ENCODE peak calls at places on chromosomes 1 and 21, in seven cellular contexts. One of them, this sample, is unnamed.

GRCh38 chr1:36305915-36306209 is 306 bp upstream of the SH3D21 start:
- DNase-seq in HCT116: no peak
- DNase-seq in T-helper 2 cell: no peak
- DNase-seq in fibroblast of the conjunctiva: no peak
- DNase-seq in ecto neural progenitor cell: no peak
- DNase-seq in GM23248: no peak
- DNase-seq in stimulated activated effector memory CD8-positive, alpha-beta T cell treated with anti-CD3 and anti-CD28 coated beads, Interleukin-12 subunit alpha, Interleukin-12 subunit beta, amount 100 ng/mL, for 72 hours: no peak
- DNase-seq in this sample: no peak

GRCh38 chr21:38643404-38644023 is 145.2 kb upstream of the ERG start:
- DNase-seq in ecto neural progenitor cell: no peak
- DNase-seq in fibroblast of the conjunctiva: no peak
- DNase-seq in GM23248: no peak
- DNase-seq in HCT116: no peak
- DNase-seq in stimulated activated effector memory CD8-positive, alpha-beta T cell treated with anti-CD3 and anti-CD28 coated beads, Interleukin-12 subunit alpha, Interleukin-12 subunit beta, amount 100 ng/mL, for 72 hours: no peak
- DNase-seq in T-helper 2 cell: no peak
- DNase-seq in this sample: no peak

GRCh38 chr1:10901091-10901893 is 104.8 kb upstream of the CASZ1 start:
- DNase-seq in GM23248: peak
- DNase-seq in ecto neural progenitor cell: no peak
- DNase-seq in fibroblast of the conjunctiva: no peak
- DNase-seq in stimulated activated effector memory CD8-positive, alpha-beta T cell treated with anti-CD3 and anti-CD28 coated beads, Interleukin-12 subunit alpha, Interleukin-12 subunit beta, amount 100 ng/mL, for 72 hours: no peak
- DNase-seq in HCT116: no peak
- DNase-seq in T-helper 2 cell: no peak
- DNase-seq in this sample: no peak

GRCh38 chr21:26881504-26882228 is 36.5 kb upstream of the ADAMTS1 start:
- DNase-seq in ecto neural progenitor cell: no peak
- DNase-seq in fibroblast of the conjunctiva: peak
- DNase-seq in T-helper 2 cell: no peak
- DNase-seq in GM23248: peak
- DNase-seq in HCT116: no peak
- DNase-seq in stimulated activated effector memory CD8-positive, alpha-beta T cell treated with anti-CD3 and anti-CD28 coated beads, Interleukin-12 subunit alpha, Interleukin-12 subunit beta, amount 100 ng/mL, for 72 hours: no peak
- DNase-seq in this sample: peak

GRCh38 chr1:28535180-28535579 is 17.7 kb upstream of the TRNAU1AP start:
- DNase-seq in stimulated activated effector memory CD8-positive, alpha-beta T cell treated with anti-CD3 and anti-CD28 coated beads, Interleukin-12 subunit alpha, Interleukin-12 subunit beta, amount 100 ng/mL, for 72 hours: no peak
- DNase-seq in fibroblast of the conjunctiva: no peak
- DNase-seq in GM23248: no peak
- DNase-seq in HCT116: no peak
- DNase-seq in ecto neural progenitor cell: no peak
- DNase-seq in T-helper 2 cell: no peak
- DNase-seq in this sample: no peak

GRCh38 chr1:219088778-219089557 is 84.7 kb upstream of the LYPLAL1 start:
- DNase-seq in T-helper 2 cell: no peak
- DNase-seq in stimulated activated effector memory CD8-positive, alpha-beta T cell treated with anti-CD3 and anti-CD28 coated beads, Interleukin-12 subunit alpha, Interleukin-12 subunit beta, amount 100 ng/mL, for 72 hours: no peak
- DNase-seq in fibroblast of the conjunctiva: peak
- DNase-seq in ecto neural progenitor cell: no peak
- DNase-seq in HCT116: peak
- DNase-seq in GM23248: peak
- DNase-seq in this sample: peak

GRCh38 chr1:208083016-208083714 is 161.0 kb downstream of the PLXNA2 start:
- DNase-seq in T-helper 2 cell: no peak
- DNase-seq in HCT116: no peak
- DNase-seq in ecto neural progenitor cell: no peak
- DNase-seq in GM23248: no peak
- DNase-seq in stimulated activated effector memory CD8-positive, alpha-beta T cell treated with anti-CD3 and anti-CD28 coated beads, Interleukin-12 subunit alpha, Interleukin-12 subunit beta, amount 100 ng/mL, for 72 hours: no peak
- DNase-seq in fibroblast of the conjunctiva: no peak
- DNase-seq in this sample: no peak

GRCh38 chr1:107141491-107142369 is 891 bp downstream of the NTNG1 start:
- DNase-seq in ecto neural progenitor cell: peak
- DNase-seq in fibroblast of the conjunctiva: peak
- DNase-seq in HCT116: peak
- DNase-seq in GM23248: peak
- DNase-seq in T-helper 2 cell: peak
- DNase-seq in stimulated activated effector memory CD8-positive, alpha-beta T cell treated with anti-CD3 and anti-CD28 coated beads, Interleukin-12 subunit alpha, Interleukin-12 subunit beta, amount 100 ng/mL, for 72 hours: no peak
- DNase-seq in this sample: peak

GRCh38 chr21:14545906-14546480 is at the start of gene SAMSN1:
- DNase-seq in T-helper 2 cell: peak
- DNase-seq in GM23248: no peak
- DNase-seq in stimulated activated effector memory CD8-positive, alpha-beta T cell treated with anti-CD3 and anti-CD28 coated beads, Interleukin-12 subunit alpha, Interleukin-12 subunit beta, amount 100 ng/mL, for 72 hours: peak
- DNase-seq in HCT116: no peak
- DNase-seq in ecto neural progenitor cell: no peak
- DNase-seq in fibroblast of the conjunctiva: no peak
- DNase-seq in this sample: no peak

GRCh38 chr1:181141431-181141910 is 53.0 kb downstream of the IER5 start:
- DNase-seq in stimulated activated effector memory CD8-positive, alpha-beta T cell treated with anti-CD3 and anti-CD28 coated beads, Interleukin-12 subunit alpha, Interleukin-12 subunit beta, amount 100 ng/mL, for 72 hours: peak
- DNase-seq in ecto neural progenitor cell: no peak
- DNase-seq in HCT116: no peak
- DNase-seq in T-helper 2 cell: peak
- DNase-seq in GM23248: peak
- DNase-seq in fibroblast of the conjunctiva: no peak
- DNase-seq in this sample: peak

GRCh38 chr1:20123696-20124450 is 4.5 kb upstream of the PLA2G2D start:
- DNase-seq in T-helper 2 cell: no peak
- DNase-seq in HCT116: no peak
- DNase-seq in fibroblast of the conjunctiva: no peak
- DNase-seq in stimulated activated effector memory CD8-positive, alpha-beta T cell treated with anti-CD3 and anti-CD28 coated beads, Interleukin-12 subunit alpha, Interleukin-12 subunit beta, amount 100 ng/mL, for 72 hours: no peak
- DNase-seq in ecto neural progenitor cell: no peak
- DNase-seq in GM23248: no peak
- DNase-seq in this sample: no peak

GRCh38 chr21:39082656-39083376 is 100.4 kb downstream of the PSMG1 start:
- DNase-seq in T-helper 2 cell: no peak
- DNase-seq in fibroblast of the conjunctiva: no peak
- DNase-seq in HCT116: peak
- DNase-seq in stimulated activated effector memory CD8-positive, alpha-beta T cell treated with anti-CD3 and anti-CD28 coated beads, Interleukin-12 subunit alpha, Interleukin-12 subunit beta, amount 100 ng/mL, for 72 hours: no peak
- DNase-seq in GM23248: no peak
- DNase-seq in ecto neural progenitor cell: no peak
- DNase-seq in this sample: no peak

GRCh38 chr1:89523597-89524368 is 846 bp upstream of the LRRC8B start:
- DNase-seq in T-helper 2 cell: peak
- DNase-seq in fibroblast of the conjunctiva: peak
- DNase-seq in GM23248: no peak
- DNase-seq in stimulated activated effector memory CD8-positive, alpha-beta T cell treated with anti-CD3 and anti-CD28 coated beads, Interleukin-12 subunit alpha, Interleukin-12 subunit beta, amount 100 ng/mL, for 72 hours: no peak
- DNase-seq in HCT116: peak
- DNase-seq in ecto neural progenitor cell: peak
- DNase-seq in this sample: no peak

GRCh38 chr1:226510453-226510852 is 38.1 kb upstream of the STUM start:
- DNase-seq in stimulated activated effector memory CD8-positive, alpha-beta T cell treated with anti-CD3 and anti-CD28 coated beads, Interleukin-12 subunit alpha, Interleukin-12 subunit beta, amount 100 ng/mL, for 72 hours: no peak
- DNase-seq in GM23248: peak
- DNase-seq in T-helper 2 cell: no peak
- DNase-seq in ecto neural progenitor cell: peak
- DNase-seq in fibroblast of the conjunctiva: peak
- DNase-seq in HCT116: no peak
- DNase-seq in this sample: no peak

GRCh38 chr1:111742938-111743549 is 3.8 kb upstream of the INKA2 start:
- DNase-seq in ecto neural progenitor cell: peak
- DNase-seq in T-helper 2 cell: no peak
- DNase-seq in HCT116: no peak
- DNase-seq in stimulated activated effector memory CD8-positive, alpha-beta T cell treated with anti-CD3 and anti-CD28 coated beads, Interleukin-12 subunit alpha, Interleukin-12 subunit beta, amount 100 ng/mL, for 72 hours: no peak
- DNase-seq in fibroblast of the conjunctiva: no peak
- DNase-seq in GM23248: peak
- DNase-seq in this sample: peak

GRCh38 chr1:41898191-41898713 is 20.5 kb downstream of the HIVEP3 start:
- DNase-seq in HCT116: no peak
- DNase-seq in fibroblast of the conjunctiva: no peak
- DNase-seq in ecto neural progenitor cell: peak
- DNase-seq in stimulated activated effector memory CD8-positive, alpha-beta T cell treated with anti-CD3 and anti-CD28 coated beads, Interleukin-12 subunit alpha, Interleukin-12 subunit beta, amount 100 ng/mL, for 72 hours: peak
- DNase-seq in T-helper 2 cell: peak
- DNase-seq in GM23248: peak
- DNase-seq in this sample: peak

GRCh38 chr1:184624051-184624450 is 130.6 kb downstream of the EDEM3 start:
- DNase-seq in T-helper 2 cell: no peak
- DNase-seq in GM23248: no peak
- DNase-seq in HCT116: no peak
- DNase-seq in stimulated activated effector memory CD8-positive, alpha-beta T cell treated with anti-CD3 and anti-CD28 coated beads, Interleukin-12 subunit alpha, Interleukin-12 subunit beta, amount 100 ng/mL, for 72 hours: no peak
- DNase-seq in ecto neural progenitor cell: no peak
- DNase-seq in fibroblast of the conjunctiva: peak
- DNase-seq in this sample: no peak